ENCODE peak calls at places on chromosomes 13 and 19, in ten cellular contexts. One of them, this sample, is unnamed.
A peak's percentile ranks its signal among the peaks of the same experiment; 100 is the strongest.

GRCh38 chr13:80036845-80037504 is 304.0 kb downstream of the SPRY2 start:
- DNase-seq in suprapubic skin: no peak
- DNase-seq in A549: no peak
- DNase-seq in K562: no peak
- DNase-seq in GM12878: no peak
- DNase-seq in ovary: no peak
- DNase-seq in tibial nerve: no peak
- DNase-seq in esophagus muscularis mucosa: no peak
- DNase-seq in stomach: no peak
- DNase-seq in transverse colon: no peak
- DNase-seq in this sample: no peak

GRCh38 chr19:9945319-9945966 is 9.1 kb upstream of the OLFM2 start:
- DNase-seq in suprapubic skin: peak; percentile 92
- DNase-seq in A549: peak; percentile 37
- DNase-seq in K562: peak; percentile 78
- DNase-seq in GM12878: no peak
- DNase-seq in ovary: peak; percentile 90
- DNase-seq in tibial nerve: peak; percentile 91
- DNase-seq in esophagus muscularis mucosa: peak; percentile 93
- DNase-seq in stomach: peak; percentile 41
- DNase-seq in transverse colon: peak; percentile 73
- DNase-seq in this sample: no peak

GRCh38 chr19:9883231-9883758 is 48.2 kb downstream of the PIN1 start:
- DNase-seq in suprapubic skin: no peak
- DNase-seq in A549: no peak
- DNase-seq in K562: no peak
- DNase-seq in GM12878: no peak
- DNase-seq in ovary: no peak
- DNase-seq in tibial nerve: no peak
- DNase-seq in esophagus muscularis mucosa: no peak
- DNase-seq in stomach: no peak
- DNase-seq in transverse colon: no peak
- DNase-seq in this sample: no peak

GRCh38 chr13:76503756-76504155 is 382.4 kb downstream of the KCTD12 start:
- DNase-seq in suprapubic skin: no peak
- DNase-seq in A549: no peak
- DNase-seq in K562: no peak
- DNase-seq in GM12878: no peak
- DNase-seq in ovary: no peak
- DNase-seq in tibial nerve: no peak
- DNase-seq in esophagus muscularis mucosa: no peak
- DNase-seq in stomach: no peak
- DNase-seq in transverse colon: no peak
- DNase-seq in this sample: no peak

GRCh38 chr13:20960663-20961309 is 58.2 kb upstream of the XPO4 start:
- DNase-seq in suprapubic skin: peak; percentile 67
- DNase-seq in A549: no peak
- DNase-seq in K562: no peak
- DNase-seq in GM12878: no peak
- DNase-seq in ovary: no peak
- DNase-seq in tibial nerve: no peak
- DNase-seq in esophagus muscularis mucosa: no peak
- DNase-seq in stomach: no peak
- DNase-seq in transverse colon: peak; percentile 30
- DNase-seq in this sample: no peak

GRCh38 chr13:33642374-33643065 is 175.4 kb upstream of the RFC3 start:
- DNase-seq in suprapubic skin: no peak
- DNase-seq in A549: peak; percentile 87
- DNase-seq in K562: no peak
- DNase-seq in GM12878: no peak
- DNase-seq in ovary: peak; percentile 41
- DNase-seq in tibial nerve: peak; percentile 70
- DNase-seq in esophagus muscularis mucosa: no peak
- DNase-seq in stomach: no peak
- DNase-seq in transverse colon: peak; percentile 43
- DNase-seq in this sample: no peak

GRCh38 chr19:13212759-13213330 is 62.6 kb downstream of the IER2 start:
- DNase-seq in suprapubic skin: no peak
- DNase-seq in A549: peak; percentile 76
- DNase-seq in K562: peak; percentile 83
- DNase-seq in GM12878: peak; percentile 20
- DNase-seq in ovary: peak; percentile 25
- DNase-seq in tibial nerve: peak; percentile 38
- DNase-seq in esophagus muscularis mucosa: no peak
- DNase-seq in stomach: peak; percentile 75
- DNase-seq in transverse colon: peak; percentile 80
- DNase-seq in this sample: peak; percentile 86

GRCh38 chr13:97849305-97849704 is 104.2 kb upstream of the IPO5 start:
- DNase-seq in suprapubic skin: no peak
- DNase-seq in A549: peak; percentile 24
- DNase-seq in K562: peak; percentile 17
- DNase-seq in GM12878: peak; percentile 8
- DNase-seq in ovary: no peak
- DNase-seq in tibial nerve: no peak
- DNase-seq in esophagus muscularis mucosa: peak; percentile 60
- DNase-seq in stomach: no peak
- DNase-seq in transverse colon: no peak
- DNase-seq in this sample: no peak

GRCh38 chr13:30869491-30869890 is 36.6 kb upstream of the MEDAG start:
- DNase-seq in suprapubic skin: no peak
- DNase-seq in A549: no peak
- DNase-seq in K562: no peak
- DNase-seq in GM12878: no peak
- DNase-seq in ovary: peak; percentile 71
- DNase-seq in tibial nerve: no peak
- DNase-seq in esophagus muscularis mucosa: no peak
- DNase-seq in stomach: no peak
- DNase-seq in transverse colon: no peak
- DNase-seq in this sample: no peak

GRCh38 chr13:99734013-99734693 is 232.9 kb downstream of the TM9SF2 start:
- DNase-seq in suprapubic skin: no peak
- DNase-seq in A549: no peak
- DNase-seq in K562: no peak
- DNase-seq in GM12878: no peak
- DNase-seq in ovary: no peak
- DNase-seq in tibial nerve: no peak
- DNase-seq in esophagus muscularis mucosa: no peak
- DNase-seq in stomach: no peak
- DNase-seq in transverse colon: no peak
- DNase-seq in this sample: no peak

GRCh38 chr13:110376120-110376519 is 69.0 kb downstream of the COL4A2 start:
- DNase-seq in suprapubic skin: no peak
- DNase-seq in A549: no peak
- DNase-seq in K562: no peak
- DNase-seq in GM12878: no peak
- DNase-seq in ovary: no peak
- DNase-seq in tibial nerve: no peak
- DNase-seq in esophagus muscularis mucosa: no peak
- DNase-seq in stomach: no peak
- DNase-seq in transverse colon: no peak
- DNase-seq in this sample: no peak

GRCh38 chr13:31166591-31166990 is 4.9 kb upstream of the HSPH1 start:
- DNase-seq in suprapubic skin: no peak
- DNase-seq in A549: peak; percentile 16
- DNase-seq in K562: no peak
- DNase-seq in GM12878: no peak
- DNase-seq in ovary: no peak
- DNase-seq in tibial nerve: no peak
- DNase-seq in esophagus muscularis mucosa: no peak
- DNase-seq in stomach: no peak
- DNase-seq in transverse colon: no peak
- DNase-seq in this sample: no peak

DNA sequence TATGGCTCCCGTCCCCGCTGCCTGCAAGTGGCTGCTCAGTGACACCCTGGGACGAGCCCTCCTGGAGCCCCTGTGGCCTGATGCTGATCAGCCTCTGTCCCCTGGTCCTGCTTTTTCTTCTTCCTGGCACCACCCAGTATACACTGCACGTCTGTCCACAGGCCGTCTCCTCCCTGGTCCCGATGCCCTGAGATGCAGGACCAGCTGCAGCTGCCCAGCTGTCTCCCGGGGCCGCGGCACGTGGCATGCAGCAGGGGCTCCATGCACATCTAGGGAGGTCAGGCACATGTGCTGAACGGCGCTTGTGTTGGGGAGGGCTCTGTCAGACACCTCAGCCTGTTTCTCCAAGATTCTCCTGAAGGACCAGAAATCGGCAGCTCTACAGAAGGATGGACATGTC is 30.2 kb downstream of the ZFR2 start:
- DNase-seq in suprapubic skin: no peak
- DNase-seq in A549: no peak
- DNase-seq in K562: no peak
- DNase-seq in GM12878: no peak
- DNase-seq in ovary: no peak
- DNase-seq in tibial nerve: no peak
- DNase-seq in esophagus muscularis mucosa: no peak
- DNase-seq in stomach: no peak
- DNase-seq in transverse colon: no peak
- DNase-seq in this sample: no peak
- TF ChIP-seq EP300 in suprapubic skin: no peak
- TF ChIP-seq EP300 in A549: no peak
- TF ChIP-seq EP300 in K562: no peak
- TF ChIP-seq EP300 in GM12878: no peak
- TF ChIP-seq EP300 in ovary: no peak
- TF ChIP-seq EP300 in tibial nerve: no peak
- TF ChIP-seq EP300 in esophagus muscularis mucosa: no peak
- TF ChIP-seq EP300 in stomach: no peak
- TF ChIP-seq EP300 in transverse colon: no peak
- TF ChIP-seq EP300 in this sample: no peak

GRCh38 chr13:106349080-106349841 is 186.2 kb downstream of the EFNB2 start:
- DNase-seq in suprapubic skin: no peak
- DNase-seq in A549: no peak
- DNase-seq in K562: no peak
- DNase-seq in GM12878: no peak
- DNase-seq in ovary: no peak
- DNase-seq in tibial nerve: no peak
- DNase-seq in esophagus muscularis mucosa: no peak
- DNase-seq in stomach: peak; percentile 69
- DNase-seq in transverse colon: peak; percentile 69
- DNase-seq in this sample: peak; percentile 57
- TF ChIP-seq EP300 in suprapubic skin: no peak
- TF ChIP-seq EP300 in A549: no peak
- TF ChIP-seq EP300 in K562: no peak
- TF ChIP-seq EP300 in GM12878: no peak
- TF ChIP-seq EP300 in ovary: no peak
- TF ChIP-seq EP300 in tibial nerve: no peak
- TF ChIP-seq EP300 in esophagus muscularis mucosa: no peak
- TF ChIP-seq EP300 in stomach: no peak
- TF ChIP-seq EP300 in transverse colon: no peak
- TF ChIP-seq EP300 in this sample: no peak

DNA sequence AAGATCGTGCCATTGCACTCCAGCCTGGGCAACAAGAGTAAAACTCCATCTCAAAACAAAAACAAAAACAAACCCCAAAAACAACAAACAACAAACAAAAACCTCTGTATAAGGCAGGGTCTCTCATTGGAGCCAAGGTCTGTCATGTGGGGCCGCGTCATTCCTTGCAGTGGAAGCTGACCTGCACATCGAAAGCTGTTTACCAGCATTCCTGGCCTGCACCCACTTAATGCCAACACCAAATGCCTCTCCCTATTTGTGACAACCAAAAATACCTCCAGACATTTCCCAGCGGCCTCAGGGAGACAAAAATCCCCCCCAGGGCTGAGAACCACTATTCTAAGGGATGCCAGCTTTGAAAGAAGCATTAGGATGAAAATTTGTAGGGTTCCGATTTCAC is 1.2 kb downstream of the CPAMD8 start:
- DNase-seq in suprapubic skin: no peak
- DNase-seq in A549: no peak
- DNase-seq in K562: no peak
- DNase-seq in GM12878: no peak
- DNase-seq in ovary: no peak
- DNase-seq in tibial nerve: no peak
- DNase-seq in esophagus muscularis mucosa: no peak
- DNase-seq in stomach: no peak
- DNase-seq in transverse colon: no peak
- DNase-seq in this sample: no peak
- TF ChIP-seq EP300 in suprapubic skin: no peak
- TF ChIP-seq EP300 in A549: no peak
- TF ChIP-seq EP300 in K562: no peak
- TF ChIP-seq EP300 in GM12878: no peak
- TF ChIP-seq EP300 in ovary: no peak
- TF ChIP-seq EP300 in tibial nerve: no peak
- TF ChIP-seq EP300 in esophagus muscularis mucosa: no peak
- TF ChIP-seq EP300 in stomach: no peak
- TF ChIP-seq EP300 in transverse colon: no peak
- TF ChIP-seq EP300 in this sample: no peak

GRCh38 chr19:5717215-5717614 is 2.7 kb downstream of the LONP1 start:
- DNase-seq in suprapubic skin: no peak
- DNase-seq in A549: no peak
- DNase-seq in K562: no peak
- DNase-seq in GM12878: no peak
- DNase-seq in ovary: no peak
- DNase-seq in tibial nerve: no peak
- DNase-seq in esophagus muscularis mucosa: no peak
- DNase-seq in stomach: no peak
- DNase-seq in transverse colon: no peak
- DNase-seq in this sample: no peak

GRCh38 chr19:5718579-5719273 is 1.2 kb downstream of the LONP1 start:
- DNase-seq in suprapubic skin: no peak
- DNase-seq in A549: peak; percentile 46
- DNase-seq in K562: peak; percentile 41
- DNase-seq in GM12878: peak; percentile 5
- DNase-seq in ovary: no peak
- DNase-seq in tibial nerve: no peak
- DNase-seq in esophagus muscularis mucosa: no peak
- DNase-seq in stomach: no peak
- DNase-seq in transverse colon: no peak
- DNase-seq in this sample: no peak

GRCh38 chr19:5719961-5720790 is at the start of the genes CATSPERD and LONP1:
- DNase-seq in suprapubic skin: peak; percentile 99
- DNase-seq in A549: peak; percentile 98
- DNase-seq in K562: peak; percentile 99
- DNase-seq in GM12878: peak; percentile 95
- DNase-seq in ovary: peak; percentile 98
- DNase-seq in tibial nerve: peak; percentile 95
- DNase-seq in esophagus muscularis mucosa: peak; percentile 99
- DNase-seq in stomach: peak; percentile 99
- DNase-seq in transverse colon: peak; percentile 98
- DNase-seq in this sample: peak; percentile 98

GRCh38 chr19:5719274-5719960 is 529 bp downstream of the LONP1 start:
- DNase-seq in suprapubic skin: no peak
- DNase-seq in A549: no peak
- DNase-seq in K562: peak; percentile 13
- DNase-seq in GM12878: no peak
- DNase-seq in ovary: no peak
- DNase-seq in tibial nerve: no peak
- DNase-seq in esophagus muscularis mucosa: no peak
- DNase-seq in stomach: no peak
- DNase-seq in transverse colon: no peak
- DNase-seq in this sample: no peak

DNA sequence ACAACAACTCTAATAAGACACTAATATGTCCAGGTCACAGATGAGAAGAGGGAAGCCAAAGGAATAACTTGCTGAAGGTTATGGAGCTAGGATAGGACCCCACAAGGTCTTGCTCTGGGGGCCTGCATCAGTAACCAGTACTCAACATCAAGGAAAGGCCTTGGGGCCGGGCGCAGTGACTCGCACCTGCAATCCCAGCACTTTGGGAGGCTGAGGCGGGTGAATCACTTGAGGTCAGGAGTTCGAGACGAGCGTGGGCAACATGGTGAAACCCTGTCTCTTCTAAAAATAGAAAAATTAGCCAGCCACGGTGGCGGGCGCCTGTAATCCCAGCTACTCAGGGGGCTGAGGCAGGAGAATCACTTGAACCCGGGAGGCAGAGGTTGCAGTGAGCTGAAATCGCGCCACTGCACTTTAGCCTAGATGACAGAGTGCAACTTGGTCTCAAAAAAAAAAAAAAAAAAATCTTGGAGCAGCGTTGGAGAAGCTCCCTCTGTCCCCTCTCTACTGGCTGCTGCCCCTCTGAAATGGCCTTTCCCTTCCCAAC is 1.8 kb downstream of the LONP1 start:
- DNase-seq in suprapubic skin: no peak
- DNase-seq in A549: no peak
- DNase-seq in K562: no peak
- DNase-seq in GM12878: no peak
- DNase-seq in ovary: no peak
- DNase-seq in tibial nerve: no peak
- DNase-seq in esophagus muscularis mucosa: no peak
- DNase-seq in stomach: no peak
- DNase-seq in transverse colon: no peak
- DNase-seq in this sample: no peak
- TF ChIP-seq EP300 in suprapubic skin: no peak
- TF ChIP-seq EP300 in A549: no peak
- TF ChIP-seq EP300 in K562: no peak
- TF ChIP-seq EP300 in GM12878: no peak
- TF ChIP-seq EP300 in ovary: no peak
- TF ChIP-seq EP300 in tibial nerve: no peak
- TF ChIP-seq EP300 in esophagus muscularis mucosa: no peak
- TF ChIP-seq EP300 in stomach: no peak
- TF ChIP-seq EP300 in transverse colon: no peak
- TF ChIP-seq EP300 in this sample: no peak

This sample was measured in H1.